ENCODE peak calls at places on chromosomes 1 and 21, in ten cellular contexts. S is endothelial cell of umbilical vein, L is HFF-Myc, D is transverse colon, V is fibroblast of lung, H is sigmoid colon, I is endodermal cell, P is foreskin fibroblast, G is AG04450, Q is spleen. M is an unnamed sample.
A peak's percentile ranks its signal among the peaks of the same experiment; 100 is the strongest.

GRCh38 chr1:27203946-27204345 is 30.5 kb upstream of the WDTC1 start:
- DNase-seq in V (peak; percentile 15), P (peak; percentile 33), L (no peak), I (no peak), G (no peak), H (no peak), Q (no peak), D (no peak), S (no peak), M (no peak)

GRCh38 chr1:20325844-20326323 is 35.2 kb downstream of the VWA5B1 start:
- DNase-seq in G (no peak), H (no peak), S (no peak), D (no peak), V (peak; percentile 35), I (no peak), L (no peak), P (no peak), Q (no peak), M (no peak)

GRCh38 chr1:9593492-9594465 is 5.1 kb downstream of the TMEM201 start:
- DNase-seq in D (peak; percentile 55), L (peak; percentile 68), P (peak; percentile 75), Q (peak; percentile 88), S (peak; percentile 83), I (peak; percentile 94), V (peak; percentile 66), H (peak; percentile 80), G (no peak), M (no peak)

GRCh38 chr1:214670098-214670497 is 67.1 kb downstream of the CENPF start:
- DNase-seq in S (peak; percentile 59), Q (no peak), G (no peak), D (no peak), H (peak; percentile 71), L (peak; percentile 19), V (peak; percentile 25), P (peak; percentile 40), I (no peak), M (no peak)

GRCh38 chr1:84960371-84960770 is 36.5 kb downstream of the MCOLN2 start:
- DNase-seq in P (peak; percentile 79), I (no peak), L (no peak), Q (no peak), V (peak; percentile 77), S (no peak), H (no peak), G (peak; percentile 27), D (no peak), M (no peak)

GRCh38 chr1:55089683-55090082 is 50.3 kb downstream of the PCSK9 start:
- DNase-seq in H (no peak), P (no peak), G (no peak), I (no peak), V (peak; percentile 52), L (no peak), S (no peak), D (no peak), Q (no peak), M (no peak)

GRCh38 chr1:39117985-39118384 is 86.5 kb upstream of the MACF1 start:
- DNase-seq in D (no peak), I (no peak), G (no peak), V (no peak), L (no peak), Q (no peak), H (no peak), P (no peak), S (no peak), M (no peak)

GRCh38 chr21:32367158-32367557 is 25.7 kb downstream of the URB1 start:
- DNase-seq in S (no peak), H (no peak), D (no peak), L (no peak), Q (no peak), I (no peak), V (no peak), P (no peak), G (no peak), M (no peak)

GRCh38 chr1:178727014-178727895 is 2.2 kb downstream of the RALGPS2 start:
- DNase-seq in S (no peak), Q (no peak), D (no peak), P (peak; percentile 15), G (no peak), H (no peak), I (no peak), L (no peak), V (peak; percentile 15), M (no peak)

GRCh38 chr1:235404190-235404589 is 37.0 kb downstream of the TBCE start:
- DNase-seq in D (no peak), S (no peak), H (no peak), P (no peak), I (no peak), Q (no peak), G (no peak), L (no peak), V (peak; percentile 45), M (no peak)

GRCh38 chr1:206683313-206683712 is 1.4 kb upstream of the MAPKAPK2 start:
- DNase-seq in I (no peak), G (no peak), V (no peak), Q (no peak), L (no peak), D (no peak), S (no peak), H (peak; percentile 55), P (no peak), M (no peak)

GRCh38 chr1:8529901-8530300 is 212.0 kb downstream of the SLC45A1 start:
- DNase-seq in D (no peak), I (no peak), G (no peak), V (no peak), H (no peak), L (no peak), P (no peak), S (no peak), Q (no peak), M (no peak)

GRCh38 chr1:8536521-8536920 is 218.6 kb downstream of the SLC45A1 start:
- DNase-seq in H (no peak), D (no peak), L (no peak), Q (no peak), G (no peak), P (no peak), I (no peak), S (no peak), V (no peak), M (no peak)

GRCh38 chr1:8538502-8538901 is 220.6 kb downstream of the SLC45A1 start:
- DNase-seq in G (no peak), V (no peak), D (no peak), P (no peak), H (no peak), L (no peak), Q (no peak), I (no peak), S (no peak), M (no peak)

GRCh38 chr1:8533124-8533523 is 215.2 kb downstream of the SLC45A1 start:
- DNase-seq in S (no peak), V (no peak), G (no peak), I (no peak), Q (no peak), P (no peak), D (no peak), H (no peak), L (no peak), M (no peak)

DNA sequence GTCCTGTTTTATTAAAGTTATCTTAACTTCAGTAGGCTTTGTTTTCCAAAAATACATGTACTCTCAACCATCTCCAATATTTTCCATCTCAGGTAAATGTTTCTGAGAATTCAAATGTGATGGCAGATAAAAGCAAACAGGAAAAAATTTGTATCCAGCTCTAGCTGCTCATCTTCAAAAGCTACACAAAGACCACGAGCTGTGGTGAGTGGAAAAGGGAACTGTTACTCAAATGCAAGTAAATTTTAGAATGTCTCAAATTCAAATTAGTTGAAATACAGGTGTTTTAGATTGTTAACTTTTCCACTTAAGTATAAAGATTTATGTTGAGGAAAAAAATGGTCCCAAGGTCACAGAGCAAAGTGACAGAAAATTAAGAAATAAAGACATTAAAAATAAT is 216.0 kb downstream of the SLC45A1 start:
- DNase-seq in L (no peak), V (no peak), H (no peak), I (no peak), Q (no peak), P (no peak), S (no peak), G (no peak), D (no peak), M (no peak)
- H3K4me3 ChIP-seq in L (no peak overlapping the region), V (no peak overlapping the region), H (no peak overlapping the region), I (no peak overlapping the region), Q (no peak overlapping the region), P (no peak overlapping the region), S (no peak overlapping the region), G (no peak overlapping the region), D (no peak overlapping the region), M (no peak overlapping the region)

GRCh38 chr1:184242507-184242943 is 144.3 kb upstream of the C1orf21 start:
- DNase-seq in L (no peak), S (peak; percentile 69), D (no peak), V (peak; percentile 71), P (peak; percentile 57), I (no peak), Q (no peak), H (no peak), G (peak; percentile 49), M (no peak)
- TF ChIP-seq CTCF in L (no peak), S (no peak), D (peak; percentile 6), V (no peak), P (no peak), I (peak; percentile 52), Q (no peak), H (no peak), G (no peak), M (peak; percentile 25)

DNA sequence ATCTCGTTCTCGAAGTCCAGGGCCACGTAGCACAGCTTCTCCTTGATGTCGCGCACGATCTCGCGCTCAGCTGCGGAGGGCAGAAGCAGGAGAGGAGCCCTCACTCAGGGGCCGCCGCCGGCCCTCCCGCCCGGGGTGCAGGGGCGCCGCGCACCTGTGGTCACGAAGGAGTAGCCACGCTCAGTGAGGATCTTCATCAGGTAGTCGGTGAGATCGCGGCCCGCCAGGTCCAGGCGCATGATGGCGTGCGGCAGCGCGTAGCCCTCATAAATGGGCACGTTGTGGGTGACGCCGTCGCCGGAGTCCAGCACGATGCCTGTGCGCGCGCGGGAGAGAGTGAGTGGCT is 1.8 kb downstream of the ACTA1 start:
- DNase-seq in H (no peak), Q (no peak), G (no peak), P (no peak), D (no peak), I (no peak), L (no peak), V (no peak), S (no peak), M (no peak)
- H3K4me3 ChIP-seq in H (no peak overlapping the region), Q (no peak overlapping the region), G (no peak overlapping the region), P (no peak overlapping the region), D (no peak overlapping the region), I (no peak overlapping the region), L (no peak overlapping the region), V (no peak overlapping the region), S (no peak overlapping the region), M (no peak overlapping the region)

DNA sequence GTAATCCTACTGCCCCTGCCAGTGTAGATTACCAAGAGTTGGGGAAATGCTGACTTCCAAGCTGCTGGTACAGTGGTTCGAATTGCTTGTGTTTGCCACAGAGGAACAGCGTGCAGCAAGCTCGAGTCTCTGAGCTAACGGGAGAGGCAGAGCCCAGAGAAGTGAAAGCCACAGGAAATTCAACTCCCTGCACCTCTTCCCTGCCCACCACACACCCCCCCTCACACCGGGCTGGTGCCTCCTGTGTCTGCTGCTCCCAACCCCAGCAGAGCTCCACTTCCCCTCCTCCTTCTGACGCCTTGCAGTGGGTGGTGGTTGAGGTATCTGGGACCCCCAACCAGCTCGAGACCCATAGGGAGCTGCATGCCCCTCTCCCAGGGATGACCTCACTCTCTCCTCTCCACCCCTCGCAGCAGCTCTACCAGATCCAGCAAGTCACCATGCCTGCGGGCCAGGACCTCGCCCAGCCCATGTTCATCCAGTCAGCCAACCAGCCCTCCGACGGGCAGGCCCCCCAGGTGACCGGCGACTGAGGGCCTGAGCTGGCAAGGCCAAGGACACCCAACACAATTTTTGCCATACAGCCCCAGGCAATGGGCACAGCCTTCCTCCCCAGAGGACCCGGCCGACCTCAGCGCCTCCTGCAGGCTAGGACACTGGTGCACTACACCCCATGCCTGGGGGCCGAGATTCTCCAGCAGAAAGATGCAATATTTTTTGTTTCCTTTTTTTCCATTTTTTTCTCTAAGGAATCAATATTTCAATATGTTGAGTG is 13.1 kb upstream of the KCNQ4 start:
- DNase-seq in V (no peak), H (peak; percentile 53), Q (no peak), L (no peak), G (no peak), D (no peak), S (no peak), P (no peak), I (peak; percentile 68), M (no peak)
- TF ChIP-seq CTCF in V (no peak), H (no peak), Q (no peak), L (no peak), G (peak; percentile 2), D (no peak), S (no peak), P (peak; percentile 3), I (peak; percentile 68), M (peak; percentile 29)

M was measured in epithelial cell of proximal tubule.